ENCODE peak calls at places on chromosomes 11 and 22, in four cellular contexts. One of them, this sample, is unnamed.

GRCh38 chr11:74002832-74003231 is 6.1 kb downstream of the UCP3 start:
- DNase-seq in HepG2: no peak
- DNase-seq in K562: no peak
- DNase-seq in H1: no peak
- DNase-seq in this sample: no peak

GRCh38 chr11:92859290-92859689 is 110.2 kb upstream of the MTNR1B start:
- DNase-seq in HepG2: no peak
- DNase-seq in H1: no peak
- DNase-seq in K562: no peak
- DNase-seq in this sample: no peak

GRCh38 chr11:75625970-75626691 is 42.7 kb downstream of the MAP6 start:
- DNase-seq in K562: no peak
- DNase-seq in HepG2: no peak
- DNase-seq in H1: no peak
- DNase-seq in this sample: peak; percentile 43

GRCh38 chr11:126477526-126478275 is 122.2 kb downstream of the ST3GAL4 start:
- DNase-seq in HepG2: no peak
- DNase-seq in K562: peak; percentile 9
- DNase-seq in H1: no peak
- DNase-seq in this sample: no peak

GRCh38 chr11:104095791-104096190 is 59.4 kb downstream of the DDI1 start:
- DNase-seq in HepG2: no peak
- DNase-seq in K562: no peak
- DNase-seq in H1: no peak
- DNase-seq in this sample: no peak

GRCh38 chr11:88102595-88102929 is 72.7 kb downstream of the RAB38 start:
- DNase-seq in H1: no peak
- DNase-seq in K562: no peak
- DNase-seq in HepG2: no peak
- DNase-seq in this sample: no peak

GRCh38 chr22:22937894-22938480 is 50.4 kb downstream of the IGLL5 start:
- DNase-seq in K562: no peak
- DNase-seq in H1: no peak
- DNase-seq in HepG2: no peak
- DNase-seq in this sample: no peak

GRCh38 chr11:130449246-130449990 is 973 bp downstream of the ADAMTS15 start:
- DNase-seq in K562: no peak
- DNase-seq in H1: peak; percentile 73
- DNase-seq in HepG2: no peak
- DNase-seq in this sample: no peak

GRCh38 chr11:112961146-112961668 is at the start of gene NCAM1:
- DNase-seq in K562: peak; percentile 10
- DNase-seq in H1: peak; percentile 94
- DNase-seq in HepG2: peak; percentile 19
- DNase-seq in this sample: peak; percentile 68

GRCh38 chr11:2826679-2827056 is 58.9 kb downstream of the CDKN1C start:
- DNase-seq in HepG2: no peak
- DNase-seq in H1: no peak
- DNase-seq in K562: no peak
- DNase-seq in this sample: no peak

GRCh38 chr11:86800956-86801264 is 568 bp downstream of the PRSS23 start:
- DNase-seq in HepG2: no peak
- DNase-seq in K562: no peak
- DNase-seq in H1: no peak
- DNase-seq in this sample: no peak

GRCh38 chr11:64874308-64874707 is 4.1 kb downstream of the EHD1 start:
- DNase-seq in H1: no peak
- DNase-seq in K562: no peak
- DNase-seq in HepG2: no peak
- DNase-seq in this sample: no peak

GRCh38 chr11:66689661-66690590 is 12.2 kb upstream of the RBM4B start:
- DNase-seq in H1: no peak
- DNase-seq in HepG2: no peak
- DNase-seq in K562: no peak
- DNase-seq in this sample: no peak

GRCh38 chr11:60912851-60913550 is 957 bp upstream of the TMEM109 start:
- DNase-seq in K562: no peak
- DNase-seq in HepG2: no peak
- DNase-seq in H1: no peak
- DNase-seq in this sample: no peak

GRCh38 chr22:48284671-48285070 is 1522.2 kb downstream of the TBC1D22A start:
- DNase-seq in H1: no peak
- DNase-seq in HepG2: no peak
- DNase-seq in K562: no peak
- DNase-seq in this sample: no peak

GRCh38 chr11:71185411-71185810 is 67.0 kb downstream of the SHANK2 start:
- DNase-seq in H1: no peak
- DNase-seq in HepG2: no peak
- DNase-seq in K562: no peak
- DNase-seq in this sample: no peak

GRCh38 chr11:128400382-128401203 is 186.8 kb downstream of the ETS1 start:
- DNase-seq in HepG2: no peak
- DNase-seq in K562: no peak
- DNase-seq in H1: no peak
- DNase-seq in this sample: no peak

GRCh38 chr11:66226111-66226510 is 42.3 kb upstream of the RAB1B start:
- DNase-seq in HepG2: no peak
- DNase-seq in K562: no peak
- DNase-seq in H1: no peak
- DNase-seq in this sample: no peak

GRCh38 chr11:83285131-83285770 is 916 bp downstream of the CCDC90B start:
- DNase-seq in K562: no peak
- DNase-seq in H1: no peak
- DNase-seq in HepG2: no peak
- DNase-seq in this sample: no peak

GRCh38 chr11:63709336-63709735 is 28.0 kb downstream of the RTN3 start:
- DNase-seq in HepG2: no peak
- DNase-seq in K562: no peak
- DNase-seq in H1: no peak
- DNase-seq in this sample: no peak

GRCh38 chr11:57516061-57516443 is 550 bp upstream of the SLC43A1 start:
- DNase-seq in H1: no peak
- DNase-seq in HepG2: no peak
- DNase-seq in K562: no peak
- DNase-seq in this sample: no peak

GRCh38 chr11:4459470-4459869 is 10.4 kb downstream of the OR52K2 start:
- DNase-seq in K562: no peak
- DNase-seq in H1: no peak
- DNase-seq in HepG2: no peak
- DNase-seq in this sample: no peak

GRCh38 chr22:38947321-38948112 is 9.9 kb upstream of the APOBEC3A start:
- DNase-seq in H1: no peak
- DNase-seq in K562: no peak
- DNase-seq in HepG2: no peak
- DNase-seq in this sample: no peak

GRCh38 chr11:78354741-78355705 is 62.6 kb downstream of the GAB2 start:
- DNase-seq in H1: no peak
- DNase-seq in HepG2: no peak
- DNase-seq in K562: peak; percentile 63
- DNase-seq in this sample: no peak

GRCh38 chr11:69089258-69089657 is 40.5 kb downstream of the TPCN2 start:
- DNase-seq in H1: no peak
- DNase-seq in K562: peak; percentile 28
- DNase-seq in HepG2: no peak
- DNase-seq in this sample: peak; percentile 38

GRCh38 chr11:122170815-122171475 is 54.9 kb upstream of the BLID start:
- DNase-seq in H1: no peak
- DNase-seq in HepG2: no peak
- DNase-seq in K562: no peak
- DNase-seq in this sample: peak; percentile 56

GRCh38 chr22:28139993-28140392 is 220.9 kb upstream of the PITPNB start:
- DNase-seq in H1: no peak
- DNase-seq in HepG2: no peak
- DNase-seq in K562: no peak
- DNase-seq in this sample: no peak

GRCh38 chr11:12439615-12440014 is 62.2 kb downstream of the PARVA start:
- DNase-seq in H1: no peak
- DNase-seq in HepG2: no peak
- DNase-seq in K562: no peak
- DNase-seq in this sample: no peak

GRCh38 chr22:41936894-41937169 is 10.1 kb downstream of the CENPM start:
- DNase-seq in K562: no peak
- DNase-seq in H1: no peak
- DNase-seq in HepG2: no peak
- DNase-seq in this sample: no peak

GRCh38 chr11:100872951-100873350 is 185.9 kb downstream of the ARHGAP42 start:
- DNase-seq in HepG2: no peak
- DNase-seq in K562: no peak
- DNase-seq in H1: no peak
- DNase-seq in this sample: no peak

GRCh38 chr11:66728760-66729385 is at the start of gene SPTBN2:
- DNase-seq in K562: peak; percentile 75
- DNase-seq in HepG2: no peak
- DNase-seq in H1: no peak
- DNase-seq in this sample: no peak

GRCh38 chr11:76885390-76886097 is 24.8 kb downstream of the ACER3 start:
- DNase-seq in H1: no peak
- DNase-seq in K562: peak; percentile 41
- DNase-seq in HepG2: no peak
- DNase-seq in this sample: no peak

GRCh38 chr11:6196396-6196795 is 2.6 kb upstream of the OR52W1 start:
- DNase-seq in HepG2: no peak
- DNase-seq in K562: no peak
- DNase-seq in H1: no peak
- DNase-seq in this sample: no peak

GRCh38 chr11:31825453-31826391 is 14.6 kb upstream of the PAX6 start:
- DNase-seq in H1: peak; percentile 78
- DNase-seq in HepG2: no peak
- DNase-seq in K562: no peak
- DNase-seq in this sample: no peak

DNA sequence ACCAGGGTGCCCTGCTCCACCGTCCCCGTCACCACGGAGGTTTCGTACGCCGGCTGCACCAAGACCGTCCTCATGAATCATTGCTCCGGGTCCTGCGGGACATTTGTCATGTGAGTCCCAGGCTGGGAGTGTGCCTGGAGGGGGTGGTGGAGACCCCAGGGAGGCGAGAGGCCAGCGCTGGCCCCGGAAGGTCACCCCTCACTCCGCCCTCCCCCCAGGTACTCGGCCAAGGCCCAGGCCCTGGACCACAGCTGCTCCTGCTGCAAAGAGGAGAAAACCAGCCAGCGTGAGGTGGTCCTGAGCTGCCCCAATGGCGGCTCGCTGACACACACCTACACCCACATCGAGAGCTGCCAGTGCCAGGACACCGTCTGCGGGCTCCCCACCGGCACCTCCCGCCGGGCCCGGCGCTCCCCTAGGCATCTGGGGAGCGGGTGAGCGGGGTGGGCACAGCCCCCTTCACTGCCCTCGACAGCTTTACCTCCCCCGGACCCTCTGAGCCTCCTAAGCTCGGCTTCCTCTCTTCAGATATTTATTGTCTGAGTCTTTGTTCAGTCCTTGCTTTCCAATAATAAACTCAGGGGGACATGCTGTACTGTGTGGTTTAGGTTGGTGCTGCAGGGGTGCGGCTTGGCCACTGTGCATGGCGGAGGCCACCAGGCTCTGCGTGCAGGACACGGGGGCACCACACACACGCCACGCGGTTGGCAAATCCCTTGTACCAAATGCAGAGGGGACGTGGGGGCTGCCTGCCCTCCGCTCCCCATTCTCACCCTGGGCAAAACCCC is 35.4 kb downstream of the MUC2 start:
- DNase-seq in HepG2: no peak
- DNase-seq in H1: no peak
- DNase-seq in K562: no peak
- DNase-seq in this sample: no peak
- TF ChIP-seq PHF8 in HepG2: no peak
- TF ChIP-seq PHF8 in H1: no peak
- TF ChIP-seq PHF8 in K562: no peak
- TF ChIP-seq PHF8 in this sample: no peak

GRCh38 chr11:8758619-8759169 is 76.1 kb downstream of the RPL27A start:
- DNase-seq in H1: no peak
- DNase-seq in K562: no peak
- DNase-seq in HepG2: no peak
- DNase-seq in this sample: no peak

GRCh38 chr11:8757047-8757446 is 74.5 kb downstream of the RPL27A start:
- DNase-seq in HepG2: peak; percentile 65
- DNase-seq in H1: no peak
- DNase-seq in K562: no peak
- DNase-seq in this sample: no peak

GRCh38 chr11:8760896-8761295 is 78.3 kb downstream of the RPL27A start:
- DNase-seq in K562: no peak
- DNase-seq in H1: no peak
- DNase-seq in HepG2: no peak
- DNase-seq in this sample: no peak

GRCh38 chr11:8757533-8757932 is 74.9 kb downstream of the RPL27A start:
- DNase-seq in K562: no peak
- DNase-seq in H1: no peak
- DNase-seq in HepG2: no peak
- DNase-seq in this sample: no peak

GRCh38 chr11:8759634-8760033 is 77.0 kb downstream of the RPL27A start:
- DNase-seq in K562: no peak
- DNase-seq in H1: no peak
- DNase-seq in HepG2: no peak
- DNase-seq in this sample: no peak
- TF ChIP-seq PHF8 in K562: no peak
- TF ChIP-seq PHF8 in H1: no peak
- TF ChIP-seq PHF8 in HepG2: no peak
- TF ChIP-seq PHF8 in this sample: no peak

DNA sequence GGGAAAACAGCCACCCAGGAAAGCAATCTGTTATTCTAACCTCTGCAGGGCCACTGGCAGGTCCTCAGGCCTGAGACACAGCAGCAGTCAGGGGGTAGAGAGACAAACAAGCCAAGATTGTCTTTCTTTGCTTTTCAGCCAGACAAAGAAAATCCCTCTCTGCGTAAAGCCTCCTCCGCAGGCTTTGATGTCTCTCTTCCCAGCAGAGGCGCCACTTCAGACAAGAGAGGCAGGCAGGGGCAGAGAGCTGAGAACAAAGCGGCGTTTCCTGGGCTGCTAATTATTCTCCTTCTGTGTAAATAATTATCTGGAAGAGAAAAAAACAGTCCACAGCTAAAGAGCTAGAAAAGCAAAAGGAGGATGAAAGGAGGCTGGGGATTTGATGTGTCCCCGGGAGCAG is 102.7 kb upstream of the SEZ6L start:
- DNase-seq in K562: no peak
- DNase-seq in H1: peak; percentile 49
- DNase-seq in HepG2: no peak
- DNase-seq in this sample: no peak
- TF ChIP-seq PHF8 in K562: no peak
- TF ChIP-seq PHF8 in H1: no peak
- TF ChIP-seq PHF8 in HepG2: no peak
- TF ChIP-seq PHF8 in this sample: no peak

GRCh38 chr11:728901-729491 is 18.3 kb upstream of the TALDO1 start:
- DNase-seq in H1: no peak
- DNase-seq in K562: no peak
- DNase-seq in HepG2: no peak
- DNase-seq in this sample: no peak

GRCh38 chr11:725624-726202 is 19.7 kb downstream of the EPS8L2 start:
- DNase-seq in HepG2: no peak
- DNase-seq in K562: no peak
- DNase-seq in H1: peak; percentile 71
- DNase-seq in this sample: no peak

GRCh38 chr11:726278-726915 is 20.4 kb downstream of the EPS8L2 start:
- DNase-seq in K562: peak; percentile 90
- DNase-seq in HepG2: no peak
- DNase-seq in H1: peak; percentile 74
- DNase-seq in this sample: no peak

GRCh38 chr11:727859-728748 is 19.2 kb upstream of the TALDO1 start:
- DNase-seq in HepG2: peak; percentile 73
- DNase-seq in K562: peak; percentile 94
- DNase-seq in H1: peak; percentile 98
- DNase-seq in this sample: peak; percentile 94

GRCh38 chr11:727281-727701 is 20.0 kb upstream of the TALDO1 start:
- DNase-seq in HepG2: no peak
- DNase-seq in H1: no peak
- DNase-seq in K562: no peak
- DNase-seq in this sample: no peak
- TF ChIP-seq PHF8 in HepG2: no peak
- TF ChIP-seq PHF8 in H1: no peak
- TF ChIP-seq PHF8 in K562: no peak
- TF ChIP-seq PHF8 in this sample: no peak

This sample was measured in A549.